ENCODE peak calls at places on chromosome 18, in four cellular contexts. One of them, this sample, is unnamed. For H3K9me3, the result is how much of the 10 kb centered on the place peaks cover.

GRCh38 chr18:57910817-57911216 is 107.7 kb upstream of the ATP8B1 start:
- DNase-seq in CD8-positive, alpha-beta memory T cell: no peak
- DNase-seq in heart left ventricle: no peak
- DNase-seq in Karpas-422: peak
- DNase-seq in this sample: no peak

GRCh38 chr18:70314383-70314782 is 25.5 kb downstream of the SOCS6 start:
- DNase-seq in heart left ventricle: no peak
- DNase-seq in Karpas-422: no peak
- DNase-seq in CD8-positive, alpha-beta memory T cell: no peak
- DNase-seq in this sample: no peak

GRCh38 chr18:10536270-10536669 is 10.4 kb downstream of the NAPG start:
- DNase-seq in CD8-positive, alpha-beta memory T cell: no peak
- DNase-seq in Karpas-422: no peak
- DNase-seq in heart left ventricle: no peak
- DNase-seq in this sample: no peak

GRCh38 chr18:13696961-13697360 is 29.4 kb downstream of the FAM210A start:
- DNase-seq in Karpas-422: no peak
- DNase-seq in CD8-positive, alpha-beta memory T cell: no peak
- DNase-seq in heart left ventricle: no peak
- DNase-seq in this sample: no peak

GRCh38 chr18:59376351-59376935 is 17.4 kb upstream of the LMAN1 start:
- DNase-seq in heart left ventricle: no peak
- DNase-seq in Karpas-422: no peak
- DNase-seq in CD8-positive, alpha-beta memory T cell: no peak
- DNase-seq in this sample: no peak

GRCh38 chr18:49944681-49945080 is 131.3 kb upstream of the ACAA2 start:
- DNase-seq in Karpas-422: no peak
- DNase-seq in CD8-positive, alpha-beta memory T cell: no peak
- DNase-seq in heart left ventricle: no peak
- DNase-seq in this sample: no peak

GRCh38 chr18:43744960-43745740 is 467.9 kb upstream of the SYT4 start:
- DNase-seq in Karpas-422: no peak
- DNase-seq in heart left ventricle: no peak
- DNase-seq in CD8-positive, alpha-beta memory T cell: no peak
- DNase-seq in this sample: no peak

GRCh38 chr18:45352874-45353273 is 262.4 kb upstream of the SLC14A2 start:
- DNase-seq in heart left ventricle: no peak
- DNase-seq in CD8-positive, alpha-beta memory T cell: no peak
- DNase-seq in Karpas-422: no peak
- DNase-seq in this sample: no peak

GRCh38 chr18:9708882-9709877 is 1.1 kb downstream of the RAB31 start:
- DNase-seq in Karpas-422: no peak
- DNase-seq in heart left ventricle: peak
- DNase-seq in CD8-positive, alpha-beta memory T cell: no peak
- DNase-seq in this sample: peak

GRCh38 chr18:76750886-76751537 is 71.3 kb upstream of the ZNF236 start:
- DNase-seq in heart left ventricle: no peak
- DNase-seq in CD8-positive, alpha-beta memory T cell: no peak
- DNase-seq in Karpas-422: no peak
- DNase-seq in this sample: no peak

GRCh38 chr18:46482831-46483230 is 174.2 kb downstream of the LOXHD1 start:
- DNase-seq in CD8-positive, alpha-beta memory T cell: no peak
- DNase-seq in heart left ventricle: no peak
- DNase-seq in Karpas-422: no peak
- DNase-seq in this sample: no peak

GRCh38 chr18:45415614-45416013 is 199.7 kb upstream of the SLC14A2 start:
- DNase-seq in CD8-positive, alpha-beta memory T cell: no peak
- DNase-seq in heart left ventricle: no peak
- DNase-seq in Karpas-422: no peak
- DNase-seq in this sample: no peak

GRCh38 chr18:65990174-65990690 is 239.4 kb downstream of the CDH7 start:
- DNase-seq in Karpas-422: no peak
- DNase-seq in CD8-positive, alpha-beta memory T cell: no peak
- DNase-seq in heart left ventricle: no peak
- DNase-seq in this sample: no peak

GRCh38 chr18:22504665-22505064 is 87.0 kb upstream of the CTAGE1 start:
- DNase-seq in Karpas-422: no peak
- DNase-seq in CD8-positive, alpha-beta memory T cell: no peak
- DNase-seq in heart left ventricle: no peak
- DNase-seq in this sample: no peak

GRCh38 chr18:48655460-48655859 is 116.6 kb downstream of the CTIF start:
- DNase-seq in CD8-positive, alpha-beta memory T cell: no peak
- DNase-seq in Karpas-422: no peak
- DNase-seq in heart left ventricle: no peak
- DNase-seq in this sample: no peak

GRCh38 chr18:48663931-48664847 is 125.4 kb downstream of the CTIF start:
- DNase-seq in Karpas-422: peak
- DNase-seq in heart left ventricle: peak
- DNase-seq in CD8-positive, alpha-beta memory T cell: no peak
- DNase-seq in this sample: peak

GRCh38 chr18:6885992-6886823 is 156.7 kb downstream of the ARHGAP28 start:
- DNase-seq in heart left ventricle: peak
- DNase-seq in CD8-positive, alpha-beta memory T cell: no peak
- DNase-seq in Karpas-422: peak
- DNase-seq in this sample: no peak

GRCh38 chr18:7566587-7567486 is at the start of gene PTPRM:
- DNase-seq in CD8-positive, alpha-beta memory T cell: peak
- DNase-seq in heart left ventricle: peak
- DNase-seq in Karpas-422: no peak
- DNase-seq in this sample: peak

GRCh38 chr18:74530584-74530862 is 3.8 kb upstream of the CNDP1 start:
- DNase-seq in Karpas-422: no peak
- DNase-seq in CD8-positive, alpha-beta memory T cell: no peak
- DNase-seq in heart left ventricle: no peak
- DNase-seq in this sample: no peak

GRCh38 chr18:41703744-41704530 is 251.1 kb upstream of the PIK3C3 start:
- DNase-seq in CD8-positive, alpha-beta memory T cell: no peak
- DNase-seq in Karpas-422: no peak
- DNase-seq in heart left ventricle: no peak
- DNase-seq in this sample: no peak

GRCh38 chr18:26574958-26575864 is 26.9 kb upstream of the KCTD1 start:
- DNase-seq in Karpas-422: no peak
- DNase-seq in CD8-positive, alpha-beta memory T cell: no peak
- DNase-seq in heart left ventricle: peak
- DNase-seq in this sample: peak

GRCh38 chr18:56831988-56832387 is 180.8 kb downstream of the WDR7 start:
- DNase-seq in heart left ventricle: no peak
- DNase-seq in CD8-positive, alpha-beta memory T cell: no peak
- DNase-seq in Karpas-422: no peak
- DNase-seq in this sample: no peak

GRCh38 chr18:8188196-8188595 is 421.0 kb upstream of the RAB12 start:
- DNase-seq in CD8-positive, alpha-beta memory T cell: no peak
- DNase-seq in heart left ventricle: no peak
- DNase-seq in Karpas-422: no peak
- DNase-seq in this sample: no peak

GRCh38 chr18:50091495-50092249 is 103.3 kb downstream of the MYO5B start:
- DNase-seq in CD8-positive, alpha-beta memory T cell: no peak
- DNase-seq in Karpas-422: no peak
- DNase-seq in heart left ventricle: no peak
- DNase-seq in this sample: no peak

GRCh38 chr18:23547806-23548205 is 38.5 kb downstream of the NPC1 start:
- DNase-seq in heart left ventricle: no peak
- DNase-seq in CD8-positive, alpha-beta memory T cell: no peak
- DNase-seq in Karpas-422: no peak
- DNase-seq in this sample: no peak

GRCh38 chr18:46398625-46399024 is 258.4 kb downstream of the LOXHD1 start:
- DNase-seq in CD8-positive, alpha-beta memory T cell: no peak
- DNase-seq in heart left ventricle: no peak
- DNase-seq in Karpas-422: no peak
- DNase-seq in this sample: no peak

GRCh38 chr18:40708726-40709125 is 1246.3 kb upstream of the PIK3C3 start:
- DNase-seq in heart left ventricle: no peak
- DNase-seq in CD8-positive, alpha-beta memory T cell: no peak
- DNase-seq in Karpas-422: no peak
- DNase-seq in this sample: no peak

GRCh38 chr18:67241292-67241691 is 275.2 kb downstream of the DSEL start:
- DNase-seq in CD8-positive, alpha-beta memory T cell: peak
- DNase-seq in Karpas-422: no peak
- DNase-seq in heart left ventricle: no peak
- DNase-seq in this sample: no peak

GRCh38 chr18:59620381-59620780 is 76.8 kb downstream of the CCBE1 start:
- DNase-seq in CD8-positive, alpha-beta memory T cell: no peak
- DNase-seq in heart left ventricle: no peak
- DNase-seq in Karpas-422: no peak
- DNase-seq in this sample: no peak

GRCh38 chr18:50638623-50639398 is 78.9 kb downstream of the MAPK4 start:
- DNase-seq in Karpas-422: no peak
- DNase-seq in heart left ventricle: no peak
- DNase-seq in CD8-positive, alpha-beta memory T cell: no peak
- DNase-seq in this sample: no peak

GRCh38 chr18:50967714-50968661 is at the start of gene ELAC1:
- DNase-seq in CD8-positive, alpha-beta memory T cell: peak
- DNase-seq in Karpas-422: peak
- DNase-seq in heart left ventricle: peak
- DNase-seq in this sample: peak

GRCh38 chr18:55489742-55490055 is 98.3 kb downstream of the TCF4 start:
- DNase-seq in Karpas-422: peak
- DNase-seq in heart left ventricle: no peak
- DNase-seq in CD8-positive, alpha-beta memory T cell: peak
- DNase-seq in this sample: no peak

GRCh38 chr18:58290059-58290747 is 246.2 kb downstream of the NEDD4L start:
- DNase-seq in CD8-positive, alpha-beta memory T cell: no peak
- DNase-seq in Karpas-422: no peak
- DNase-seq in heart left ventricle: no peak
- DNase-seq in this sample: no peak

GRCh38 chr18:76466410-76466991 is 28.5 kb downstream of the ZNF516 start:
- DNase-seq in CD8-positive, alpha-beta memory T cell: no peak
- DNase-seq in Karpas-422: no peak
- DNase-seq in heart left ventricle: no peak
- DNase-seq in this sample: no peak

GRCh38 chr18:80154293-80154692 is 45.2 kb downstream of the ADNP2 start:
- DNase-seq in heart left ventricle: no peak
- DNase-seq in CD8-positive, alpha-beta memory T cell: no peak
- DNase-seq in Karpas-422: peak
- DNase-seq in this sample: no peak

GRCh38 chr18:26089247-26090129 is 925 bp downstream of the SS18 start:
- DNase-seq in heart left ventricle: no peak
- DNase-seq in Karpas-422: peak
- DNase-seq in CD8-positive, alpha-beta memory T cell: peak
- DNase-seq in this sample: no peak

DNA sequence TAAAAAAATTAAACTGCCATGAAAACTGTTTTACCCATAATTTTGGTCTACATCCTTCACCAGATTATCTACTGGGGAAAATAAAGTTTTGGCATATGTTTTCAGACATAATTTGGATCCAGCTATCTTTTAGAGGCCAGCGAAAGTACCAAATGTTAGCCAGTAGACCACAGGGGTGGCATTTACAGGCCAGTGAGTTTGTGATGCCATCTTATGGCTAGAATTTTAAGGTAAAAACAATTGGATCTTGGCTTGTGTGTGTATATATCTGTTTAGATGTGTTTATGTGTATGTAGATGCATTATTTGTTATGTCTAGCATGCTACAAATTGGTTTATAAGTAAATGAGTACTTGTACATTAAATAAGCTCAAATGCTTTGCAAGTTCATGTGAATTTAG is 322.6 kb downstream of the ASXL3 start:
- DNase-seq in heart left ventricle: no peak
- DNase-seq in CD8-positive, alpha-beta memory T cell: no peak
- DNase-seq in Karpas-422: no peak
- DNase-seq in this sample: no peak
- H3K9me3 ChIP-seq in heart left ventricle: under half
- H3K9me3 ChIP-seq in CD8-positive, alpha-beta memory T cell: under half
- H3K9me3 ChIP-seq in Karpas-422: under half
- H3K9me3 ChIP-seq in this sample: under half

DNA sequence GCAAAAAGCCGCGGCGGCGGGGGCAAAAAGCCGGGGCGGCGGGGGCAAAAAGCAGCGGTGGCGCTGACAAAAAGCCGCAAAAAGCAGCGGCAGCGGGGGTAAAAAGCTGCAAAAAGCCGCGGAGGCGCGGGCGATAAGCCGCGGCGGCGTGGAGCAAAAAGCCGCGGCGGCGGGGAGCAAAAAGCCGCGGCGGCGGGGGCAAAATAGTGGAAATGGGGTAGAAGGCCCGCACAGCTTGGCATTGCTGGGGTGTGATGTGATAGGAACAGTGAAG is 450.1 kb downstream of the ANKRD30B start:
- DNase-seq in Karpas-422: no peak
- DNase-seq in CD8-positive, alpha-beta memory T cell: no peak
- DNase-seq in heart left ventricle: no peak
- DNase-seq in this sample: no peak
- H3K9me3 ChIP-seq in Karpas-422: under half
- H3K9me3 ChIP-seq in CD8-positive, alpha-beta memory T cell: under half
- H3K9me3 ChIP-seq in heart left ventricle: under half
- H3K9me3 ChIP-seq in this sample: under half

GRCh38 chr18:36529747-36530146 is 232.2 kb downstream of the FHOD3 start:
- DNase-seq in heart left ventricle: no peak
- DNase-seq in Karpas-422: no peak
- DNase-seq in CD8-positive, alpha-beta memory T cell: no peak
- DNase-seq in this sample: no peak

GRCh38 chr18:36532815-36533214 is 235.3 kb downstream of the FHOD3 start:
- DNase-seq in heart left ventricle: no peak
- DNase-seq in CD8-positive, alpha-beta memory T cell: no peak
- DNase-seq in Karpas-422: no peak
- DNase-seq in this sample: no peak

GRCh38 chr18:36532394-36532793 is 234.9 kb downstream of the FHOD3 start:
- DNase-seq in CD8-positive, alpha-beta memory T cell: no peak
- DNase-seq in heart left ventricle: no peak
- DNase-seq in Karpas-422: no peak
- DNase-seq in this sample: no peak

GRCh38 chr18:36530676-36531405 is 233.3 kb downstream of the FHOD3 start:
- DNase-seq in CD8-positive, alpha-beta memory T cell: no peak
- DNase-seq in Karpas-422: no peak
- DNase-seq in heart left ventricle: no peak
- DNase-seq in this sample: no peak

GRCh38 chr18:36531636-36532035 is 234.1 kb downstream of the FHOD3 start:
- DNase-seq in heart left ventricle: no peak
- DNase-seq in CD8-positive, alpha-beta memory T cell: no peak
- DNase-seq in Karpas-422: no peak
- DNase-seq in this sample: no peak
- H3K9me3 ChIP-seq in heart left ventricle: under half
- H3K9me3 ChIP-seq in CD8-positive, alpha-beta memory T cell: under half
- H3K9me3 ChIP-seq in Karpas-422: under half
- H3K9me3 ChIP-seq in this sample: under half

GRCh38 chr18:35284846-35285245 is 5.2 kb downstream of the ZSCAN30 start:
- DNase-seq in CD8-positive, alpha-beta memory T cell: no peak
- DNase-seq in Karpas-422: no peak
- DNase-seq in heart left ventricle: no peak
- DNase-seq in this sample: no peak
- H3K9me3 ChIP-seq in CD8-positive, alpha-beta memory T cell: under half
- H3K9me3 ChIP-seq in Karpas-422: under half
- H3K9me3 ChIP-seq in heart left ventricle: under half
- H3K9me3 ChIP-seq in this sample: under half

GRCh38 chr18:52888014-52888413 is 548.0 kb downstream of the DCC start:
- DNase-seq in Karpas-422: no peak
- DNase-seq in CD8-positive, alpha-beta memory T cell: no peak
- DNase-seq in heart left ventricle: no peak
- DNase-seq in this sample: no peak
- H3K9me3 ChIP-seq in Karpas-422: under half
- H3K9me3 ChIP-seq in CD8-positive, alpha-beta memory T cell: under half
- H3K9me3 ChIP-seq in heart left ventricle: under half
- H3K9me3 ChIP-seq in this sample: under half

This sample was measured in left ventricle myocardium inferior.